ENCODE peak calls at places on chromosomes 16 and 17, in six cellular contexts. Q is cardiac muscle cell, O is heart right ventricle, X is BJ, B is adipocyte, C is neural progenitor cell. R is an unnamed sample.

GRCh38 chr17:57004944-57005579 is 27.1 kb downstream of the SCPEP1 start:
- DNase-seq in X (no peak), C (peak; percentile 49), Q (peak; percentile 36), O (no peak), B (no peak), R (peak; percentile 53)

GRCh38 chr16:68049448-68049847 is 26.4 kb downstream of the DUS2 start:
- DNase-seq in Q (no peak), B (no peak), C (no peak), X (no peak), O (no peak), R (no peak)

GRCh38 chr16:3528406-3528805 is 27.6 kb downstream of the CLUAP1 start:
- DNase-seq in C (no peak), B (no peak), Q (no peak), O (no peak), X (no peak), R (no peak)

GRCh38 chr16:28259091-28259780 is 33.1 kb upstream of the SBK1 start:
- DNase-seq in Q (no peak), X (no peak), C (no peak), B (no peak), O (no peak), R (peak; percentile 51)

GRCh38 chr16:4190086-4190485 is 51.8 kb downstream of the SRL start:
- DNase-seq in B (no peak), X (no peak), C (no peak), O (no peak), Q (no peak), R (no peak)

GRCh38 chr16:9075299-9076071 is 16.0 kb upstream of the HAPSTR1 start:
- DNase-seq in B (no peak), O (no peak), Q (no peak), C (no peak), X (no peak), R (no peak)

GRCh38 chr17:9363440-9364350 is 211.9 kb downstream of the STX8 start:
- DNase-seq in B (no peak), O (no peak), X (no peak), Q (no peak), C (no peak), R (no peak)

GRCh38 chr17:45225964-45226530 is 4.4 kb downstream of the FMNL1 start:
- DNase-seq in Q (no peak), C (no peak), X (no peak), O (peak; percentile 72), B (no peak), R (peak; percentile 57)

GRCh38 chr17:71334041-71334781 is 786.6 kb upstream of the SOX9 start:
- DNase-seq in B (no peak), O (no peak), Q (no peak), C (peak; percentile 8), X (no peak), R (peak; percentile 16)

GRCh38 chr16:52592216-52592592 is 45.3 kb upstream of the TOX3 start:
- DNase-seq in X (no peak), B (no peak), Q (no peak), C (no peak), O (no peak), R (no peak)

GRCh38 chr17:11996722-11997146 is 541 bp downstream of the ZNF18 start:
- DNase-seq in C (no peak), B (peak; percentile 66), Q (peak; percentile 53), O (no peak), X (no peak), R (no peak)

GRCh38 chr16:78269251-78269650 is 169.8 kb downstream of the WWOX start:
- DNase-seq in C (no peak), X (no peak), B (no peak), Q (no peak), O (no peak), R (no peak)

GRCh38 chr16:85455534-85455933 is 157.6 kb upstream of the GSE1 start:
- DNase-seq in Q (no peak), C (no peak), O (no peak), X (no peak), B (no peak), R (no peak)

GRCh38 chr16:23557779-23558330 is 328 bp downstream of the UBFD1 start:
- DNase-seq in Q (peak; percentile 43), O (no peak), B (peak; percentile 66), C (no peak), X (no peak), R (no peak)

GRCh38 chr17:21313320-21313719 is 28.8 kb downstream of the MAP2K3 start:
- DNase-seq in B (no peak), X (no peak), Q (no peak), C (no peak), O (no peak), R (no peak)

GRCh38 chr17:55245986-55246385 is 18.8 kb upstream of the HLF start:
- DNase-seq in C (no peak), O (no peak), Q (no peak), B (no peak), X (no peak), R (no peak)

GRCh38 chr17:17552351-17553216 is 38.9 kb downstream of the PEMT start:
- DNase-seq in O (peak; percentile 16), X (no peak), C (no peak), B (no peak), Q (no peak), R (no peak)

GRCh38 chr17:80743181-80743771 is 198.6 kb downstream of the RPTOR start:
- DNase-seq in O (no peak), X (no peak), C (no peak), B (no peak), Q (no peak), R (no peak)

GRCh38 chr16:84465154-84465553 is 39.3 kb downstream of the MEAK7 start:
- DNase-seq in X (no peak), C (no peak), B (no peak), O (no peak), Q (no peak), R (no peak)

GRCh38 chr16:79211581-79211980 is 389.0 kb downstream of the MAF start:
- DNase-seq in O (no peak), X (no peak), C (no peak), Q (no peak), B (no peak), R (no peak)

DNA sequence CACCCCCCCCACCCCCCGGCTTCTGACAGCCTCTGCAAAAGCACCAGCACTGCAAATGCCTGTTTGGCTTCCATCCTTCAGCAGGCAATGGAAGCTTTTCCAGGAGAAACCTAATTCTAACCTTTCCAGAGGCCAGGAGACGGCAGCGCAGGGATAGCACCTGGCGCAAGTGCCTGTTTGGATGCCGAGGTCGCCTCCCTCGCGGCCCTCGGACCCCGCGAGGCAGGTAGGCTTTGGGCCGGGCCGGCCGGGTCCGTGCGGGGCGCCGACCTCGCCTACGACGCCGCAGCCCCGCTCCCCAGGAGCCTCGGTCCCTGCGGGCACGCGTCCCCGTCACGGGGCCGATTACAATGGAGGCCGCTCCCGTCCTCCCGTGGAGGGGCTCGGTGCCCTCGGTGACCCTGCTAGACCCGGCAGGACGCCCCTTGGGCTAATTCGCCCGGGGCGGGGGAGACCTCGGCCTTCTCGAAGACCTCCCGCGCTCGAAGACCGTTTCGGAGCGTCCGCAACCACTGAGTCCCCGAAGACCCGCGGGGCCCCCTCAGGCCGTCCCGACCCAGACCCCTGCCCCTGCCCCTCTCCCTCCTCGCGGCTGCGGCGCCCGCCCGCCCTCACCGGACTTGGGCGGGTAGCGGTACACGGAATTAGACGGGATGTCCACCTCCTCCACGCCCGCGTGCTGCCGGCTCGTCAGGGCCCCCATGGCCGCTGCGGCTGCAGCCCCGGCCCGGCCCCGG is 587 bp downstream of the RNF157 start:
- DNase-seq in X (no peak), Q (peak; percentile 17), O (peak; percentile 25), B (no peak), C (peak; percentile 63), R (peak; percentile 78)
- H3K4me3 ChIP-seq in X (no peak overlapping the region), Q (peak overlapping the region; percentile 47), O (peak overlapping the region; percentile 53), B (peak overlapping the region; percentile 59), C (peak overlapping the region; percentile 54), R (peak overlapping the region; percentile 43)

DNA sequence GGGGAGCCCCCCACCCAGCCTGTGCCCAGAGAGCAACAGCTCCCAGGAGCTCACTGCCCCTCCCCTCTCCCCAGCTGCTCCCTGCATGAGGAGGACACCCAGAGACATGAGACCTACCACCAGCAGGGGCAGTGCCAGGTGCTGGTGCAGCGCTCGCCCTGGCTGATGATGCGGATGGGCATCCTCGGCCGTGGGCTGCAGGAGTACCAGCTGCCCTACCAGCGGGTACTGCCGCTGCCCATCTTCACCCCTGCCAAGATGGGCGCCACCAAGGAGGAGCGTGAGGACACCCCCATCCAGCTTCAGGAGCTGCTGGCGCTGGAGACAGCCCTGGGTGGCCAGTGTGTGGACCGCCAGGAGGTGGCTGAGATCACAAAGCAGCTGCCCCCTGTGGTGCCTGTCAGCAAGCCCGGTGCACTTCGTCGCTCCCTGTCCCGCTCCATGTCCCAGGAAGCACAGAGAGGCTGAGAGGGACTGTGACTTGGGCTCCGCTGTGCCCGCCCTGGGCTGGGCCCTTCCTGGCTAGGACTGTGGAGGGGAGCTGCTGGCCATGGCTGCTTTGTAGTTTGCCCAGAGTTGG is 583 bp downstream of the TCAP start:
- DNase-seq in O (peak; percentile 40), B (no peak), C (peak; percentile 60), X (no peak), Q (no peak), R (peak; percentile 74)
- H3K27me3 ChIP-seq in O (peaks cover 8% of the 10 kb centered on the region), B (peaks cover 42% of the 10 kb centered on the region), C (peaks cover 60% of the 10 kb centered on the region), X (peaks cover 16% of the 10 kb centered on the region), Q (no peaks in the 10 kb centered on the region), R (peaks cover 36% of the 10 kb centered on the region)

GRCh38 chr16:1494711-1495110 is 1.6 kb downstream of the TELO2 start:
- DNase-seq in C (no peak), Q (no peak), B (no peak), O (peak; percentile 60), X (no peak), R (no peak)
- H3K4me3 ChIP-seq in C (no peak overlapping the region), Q (no peak overlapping the region), B (peak overlapping the region; percentile 89), O (no peak overlapping the region), X (no peak overlapping the region), R (no peak overlapping the region)

DNA sequence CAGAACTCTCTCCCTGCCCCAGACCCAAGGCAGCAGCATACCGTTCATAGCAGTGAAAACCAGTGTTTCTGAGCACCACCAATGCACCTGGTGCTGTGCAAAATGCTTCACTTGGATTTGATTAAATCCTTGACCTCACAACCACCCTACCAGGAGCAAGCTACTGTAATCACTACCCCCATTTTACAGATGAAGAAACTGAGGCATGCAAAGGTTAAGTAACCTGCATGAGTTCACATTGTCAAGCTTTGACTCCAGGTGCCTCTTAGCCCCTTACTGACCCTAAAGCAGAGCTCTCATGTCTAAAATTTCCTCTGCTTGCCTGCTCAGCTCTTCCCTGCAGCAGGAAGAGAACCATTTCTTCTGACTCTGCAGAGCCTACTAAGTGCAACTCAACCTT is 34.2 kb upstream of the GOSR2 start:
- DNase-seq in Q (no peak), O (no peak), C (no peak), X (no peak), B (no peak), R (no peak)
- H3K27me3 ChIP-seq in Q (no peaks in the 10 kb centered on the region), O (peaks cover 44% of the 10 kb centered on the region), C (no peaks in the 10 kb centered on the region), X (peaks cover 22% of the 10 kb centered on the region), B (peaks cover 77% of the 10 kb centered on the region), R (no peaks in the 10 kb centered on the region)

R was measured in H7.